ENCODE peak calls at places on chromosomes 12 and 14, in seven cellular contexts. G, N, K, T, C, U and F are unnamed samples.

GRCh38 chr14:53953002-53953827 is 3.4 kb downstream of the BMP4 start:
- DNase-seq in G (no peak), N (peak), K (peak), T (peak), C (peak), U (peak), F (no peak)

GRCh38 chr14:22564463-22564862 is 24.6 kb downstream of the DAD1 start:
- DNase-seq in G (no peak), N (no peak), K (no peak), T (no peak), C (no peak), U (no peak), F (no peak)

GRCh38 chr12:219891-220352 is 6.0 kb upstream of the SLC6A12 start:
- DNase-seq in G (no peak), N (peak), K (peak), T (no peak), C (peak), U (peak), F (peak)

GRCh38 chr14:26190644-26191043 is 407.2 kb downstream of the NOVA1 start:
- DNase-seq in G (no peak), N (no peak), K (no peak), T (no peak), C (peak), U (no peak), F (no peak)

GRCh38 chr14:99324291-99324690 is 52.3 kb upstream of the BCL11B start:
- DNase-seq in G (no peak), N (no peak), K (no peak), T (no peak), C (no peak), U (no peak), F (no peak)

GRCh38 chr12:105420046-105420445 is 89.6 kb downstream of the C12orf75 start:
- DNase-seq in G (no peak), N (no peak), K (no peak), T (no peak), C (no peak), U (no peak), F (no peak)

GRCh38 chr12:78726854-78727253 is 137.7 kb upstream of the SYT1 start:
- DNase-seq in G (no peak), N (no peak), K (no peak), T (no peak), C (no peak), U (no peak), F (peak)

GRCh38 chr14:33837943-33838683 is 112.8 kb downstream of the EGLN3 start:
- DNase-seq in G (no peak), N (no peak), K (no peak), T (no peak), C (no peak), U (no peak), F (no peak)

GRCh38 chr12:32034045-32034444 is 72.6 kb upstream of the BICD1 start:
- DNase-seq in G (no peak), N (no peak), K (no peak), T (no peak), C (no peak), U (no peak), F (no peak)

GRCh38 chr14:98070521-98070920 is 1201.5 kb downstream of the BCL11B start:
- DNase-seq in G (no peak), N (peak), K (no peak), T (no peak), C (no peak), U (peak), F (no peak)

GRCh38 chr12:24444634-24445033 is 495.2 kb upstream of the SOX5 start:
- DNase-seq in G (no peak), N (no peak), K (no peak), T (no peak), C (no peak), U (no peak), F (no peak)

GRCh38 chr12:121224591-121224990 is 14.7 kb downstream of the P2RX4 start:
- DNase-seq in G (peak), N (no peak), K (no peak), T (no peak), C (no peak), U (no peak), F (no peak)

GRCh38 chr14:102043251-102044025 is 43.4 kb downstream of the HSP90AA1 start:
- DNase-seq in G (no peak), N (no peak), K (no peak), T (no peak), C (no peak), U (no peak), F (no peak)

GRCh38 chr14:70754989-70755388 is 54.3 kb downstream of the MAP3K9 start:
- DNase-seq in G (no peak), N (no peak), K (no peak), T (no peak), C (peak), U (no peak), F (no peak)

GRCh38 chr12:46985816-46986215 is 93.6 kb upstream of the PCED1B start:
- DNase-seq in G (no peak), N (no peak), K (peak), T (no peak), C (no peak), U (no peak), F (no peak)

GRCh38 chr14:105525861-105526780 is at the start of gene TMEM121:
- DNase-seq in G (no peak), N (peak), K (no peak), T (no peak), C (no peak), U (peak), F (peak)

GRCh38 chr14:68939893-68940613 is 39.0 kb downstream of the ACTN1 start:
- DNase-seq in G (no peak), N (no peak), K (no peak), T (peak), C (peak), U (no peak), F (no peak)

GRCh38 chr12:48995061-48995879 is 3.9 kb downstream of the DDN start:
- DNase-seq in G (no peak), N (peak), K (peak), T (peak), C (peak), U (peak), F (peak)